ENCODE peak calls at places on chromosomes 6 and 20, in eight cellular contexts. S is stomach, O is prostate gland, Y is SK-N-SH, W is transverse colon, C is spleen, Q is H1, B is sigmoid colon. F is an unnamed sample.

GRCh38 chr6:99066041-99066440 is 118.3 kb upstream of the FBXL4 start:
- DNase-seq in S (no peak), O (no peak), Y (no peak), W (no peak), C (no peak), Q (no peak), B (no peak), F (no peak)

GRCh38 chr6:138970159-138970558 is 17.9 kb downstream of the REPS1 start:
- DNase-seq in S (no peak), O (no peak), Y (no peak), W (no peak), C (no peak), Q (no peak), B (no peak), F (no peak)

GRCh38 chr6:67717281-67717680 is 917.8 kb upstream of the ADGRB3 start:
- DNase-seq in S (no peak), O (no peak), Y (no peak), W (no peak), C (no peak), Q (no peak), B (no peak), F (no peak)

GRCh38 chr6:79697430-79697829 is 66.3 kb downstream of the SH3BGRL2 start:
- DNase-seq in S (no peak), O (no peak), Y (no peak), W (no peak), C (no peak), Q (no peak), B (no peak), F (no peak)

GRCh38 chr20:45429618-45430017 is 13.7 kb downstream of the PIGT start:
- DNase-seq in S (no peak), O (no peak), Y (no peak), W (no peak), C (no peak), Q (no peak), B (no peak), F (no peak)

GRCh38 chr6:113361014-113361645 is 496.0 kb upstream of the MARCKS start:
- DNase-seq in S (no peak), O (no peak), Y (no peak), W (no peak), C (no peak), Q (no peak), B (no peak), F (no peak)

GRCh38 chr6:45377041-45377554 is 636 bp downstream of the SUPT3H start:
- DNase-seq in S (no peak), O (no peak), Y (no peak), W (no peak), C (no peak), Q (no peak), B (no peak), F (peak)

GRCh38 chr20:46324379-46324778 is 16.1 kb upstream of the CDH22 start:
- DNase-seq in S (no peak), O (peak), Y (no peak), W (no peak), C (no peak), Q (no peak), B (no peak), F (no peak)

GRCh38 chr6:130513770-130514169 is 148.0 kb downstream of the TMEM200A start:
- DNase-seq in S (no peak), O (no peak), Y (no peak), W (peak), C (no peak), Q (no peak), B (no peak), F (no peak)

GRCh38 chr20:34045294-34045693 is 51.6 kb downstream of the RALY start:
- DNase-seq in S (peak), O (peak), Y (peak), W (no peak), C (no peak), Q (no peak), B (peak), F (no peak)

GRCh38 chr20:58143531-58143930 is 84.9 kb downstream of the ANKRD60 start:
- DNase-seq in S (no peak), O (no peak), Y (no peak), W (no peak), C (no peak), Q (no peak), B (peak), F (no peak)

GRCh38 chr6:147154454-147154853 is 49.8 kb upstream of the STXBP5 start:
- DNase-seq in S (no peak), O (peak), Y (no peak), W (no peak), C (no peak), Q (no peak), B (no peak), F (no peak)

GRCh38 chr6:67431076-67431475 is 1204.0 kb upstream of the ADGRB3 start:
- DNase-seq in S (no peak), O (no peak), Y (no peak), W (no peak), C (no peak), Q (no peak), B (no peak), F (no peak)

GRCh38 chr6:51350308-51350904 is 531.7 kb downstream of the TFAP2B start:
- DNase-seq in S (no peak), O (no peak), Y (no peak), W (no peak), C (no peak), Q (no peak), B (no peak), F (peak)

GRCh38 chr6:137084865-137085617 is 40.3 kb upstream of the IL20RA start:
- DNase-seq in S (no peak), O (no peak), Y (no peak), W (no peak), C (no peak), Q (no peak), B (no peak), F (no peak)

GRCh38 chr6:15116889-15117288 is 129.0 kb upstream of the JARID2 start:
- DNase-seq in S (no peak), O (no peak), Y (no peak), W (no peak), C (no peak), Q (no peak), B (no peak), F (no peak)

GRCh38 chr20:46960536-46960935 is 65.9 kb downstream of the EYA2 start:
- DNase-seq in S (no peak), O (no peak), Y (no peak), W (no peak), C (no peak), Q (no peak), B (no peak), F (no peak)

GRCh38 chr6:151822252-151823111 is 15.0 kb downstream of the ESR1 start:
- DNase-seq in S (no peak), O (no peak), Y (no peak), W (peak), C (no peak), Q (no peak), B (no peak), F (no peak)

GRCh38 chr6:87968435-87969278 is 79.0 kb upstream of the SPACA1 start:
- DNase-seq in S (peak), O (peak), Y (peak), W (peak), C (peak), Q (no peak), B (no peak), F (peak)
- H3K4me3 ChIP-seq in S (peak), O (peak), Y (peak), W (peak), C (peak), Q (peak), B (peak), F (peak)

DNA sequence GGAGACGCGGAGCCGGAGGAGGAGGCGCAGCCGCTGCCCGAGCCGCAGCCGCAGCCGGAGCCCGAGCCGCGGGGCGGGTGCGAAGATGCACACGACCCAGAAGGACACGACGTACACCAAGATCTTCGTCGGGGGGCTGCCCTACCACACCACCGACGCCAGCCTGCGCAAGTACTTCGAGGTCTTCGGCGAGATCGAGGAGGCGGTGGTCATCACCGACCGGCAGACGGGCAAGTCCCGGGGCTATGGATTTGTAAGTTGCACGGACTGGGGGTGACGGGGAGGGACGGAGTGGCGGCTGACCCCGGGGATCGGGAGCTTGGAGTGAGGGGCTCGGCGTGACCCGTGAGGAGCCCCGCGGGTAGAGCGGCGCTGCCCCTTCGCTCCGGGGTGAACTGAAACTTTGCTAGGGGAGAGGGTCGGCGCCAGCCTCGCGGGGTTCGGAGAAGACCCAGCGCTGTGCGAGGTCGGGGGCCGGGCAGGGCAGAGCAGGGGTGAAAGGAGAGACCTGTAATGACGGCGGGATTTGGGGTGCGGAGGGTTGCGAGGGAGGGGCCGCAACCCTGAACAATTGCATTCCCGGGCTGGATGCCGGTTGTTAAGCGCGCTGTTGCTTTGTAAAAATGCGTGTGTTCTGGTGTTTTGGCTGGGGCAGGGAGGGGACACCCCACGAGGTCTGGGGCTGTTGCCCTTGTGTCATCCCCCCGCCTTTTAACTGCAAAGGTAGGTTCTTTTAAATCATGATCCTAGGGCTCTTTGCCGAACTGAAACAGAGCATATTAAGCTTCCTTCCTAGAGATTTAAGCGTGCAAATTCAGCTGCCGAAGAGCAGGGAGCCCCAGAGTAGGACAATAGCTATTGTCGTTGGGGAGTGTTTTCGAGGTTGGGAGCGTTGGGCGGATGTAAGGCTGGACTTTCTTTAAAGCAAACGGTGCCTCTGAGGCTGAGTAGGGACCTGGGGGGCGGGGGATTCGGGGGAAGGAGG is 628 bp downstream of the RBM24 start:
- DNase-seq in S (no peak), O (no peak), Y (peak), W (peak), C (no peak), Q (no peak), B (peak), F (peak)
- TF ChIP-seq POLR2AphosphoS5 in S (no peak), O (no peak), Y (no peak), W (no peak), C (no peak), Q (no peak), B (no peak), F (no peak)

GRCh38 chr6:41097467-41098090 is 24.8 kb downstream of the NFYA start:
- DNase-seq in S (no peak), O (no peak), Y (no peak), W (no peak), C (no peak), Q (no peak), B (no peak), F (no peak)
- H3K4me3 ChIP-seq in S (no peak), O (no peak), Y (no peak), W (no peak), C (no peak), Q (no peak), B (no peak), F (no peak)

DNA sequence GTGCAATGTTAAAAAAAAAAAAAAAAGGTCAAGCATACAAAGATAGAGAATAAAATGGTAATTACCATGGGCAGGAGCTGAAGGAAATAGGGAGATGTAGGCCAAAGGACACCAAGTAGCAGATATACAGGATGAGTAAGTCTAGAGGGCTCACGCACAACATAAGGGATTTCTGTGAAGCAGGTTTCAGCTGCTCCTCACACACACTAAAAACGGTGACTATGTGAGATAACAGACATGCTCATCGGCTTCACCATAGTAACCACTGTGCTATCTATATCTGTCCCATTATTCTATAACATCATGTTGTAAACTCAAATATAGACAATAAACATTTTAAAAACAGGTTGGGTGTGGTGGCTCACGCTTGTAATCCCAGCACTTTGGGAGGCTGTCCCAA is 11.6 kb downstream of the SNHG17 start:
- DNase-seq in S (no peak), O (no peak), Y (no peak), W (no peak), C (no peak), Q (no peak), B (no peak), F (no peak)
- TF ChIP-seq POLR2AphosphoS5 in S (no peak), O (no peak), Y (no peak), W (no peak), C (no peak), Q (no peak), B (no peak), F (no peak)

GRCh38 chr20:9995514-9996272 is 39.1 kb upstream of the ANKEF1 start:
- DNase-seq in S (no peak), O (no peak), Y (no peak), W (no peak), C (no peak), Q (no peak), B (no peak), F (no peak)

GRCh38 chr20:10002871-10003270 is 31.9 kb upstream of the ANKEF1 start:
- DNase-seq in S (no peak), O (no peak), Y (no peak), W (no peak), C (no peak), Q (no peak), B (no peak), F (no peak)

GRCh38 chr20:9996944-9997343 is 37.8 kb upstream of the ANKEF1 start:
- DNase-seq in S (no peak), O (no peak), Y (no peak), W (no peak), C (no peak), Q (no peak), B (no peak), F (no peak)

GRCh38 chr20:9994676-9995075 is 40.1 kb upstream of the ANKEF1 start:
- DNase-seq in S (no peak), O (no peak), Y (no peak), W (no peak), C (no peak), Q (no peak), B (no peak), F (no peak)

GRCh38 chr20:9999660-10000059 is 35.1 kb upstream of the ANKEF1 start:
- DNase-seq in S (no peak), O (no peak), Y (no peak), W (no peak), C (no peak), Q (no peak), B (no peak), F (no peak)
- H3K4me3 ChIP-seq in S (no peak), O (no peak), Y (no peak), W (no peak), C (no peak), Q (no peak), B (no peak), F (no peak)

GRCh38 chr6:162082520-162082919 is 645.0 kb downstream of the PRKN start:
- DNase-seq in S (no peak), O (no peak), Y (no peak), W (no peak), C (no peak), Q (no peak), B (no peak), F (no peak)
- TF ChIP-seq POLR2AphosphoS5 in S (no peak), O (no peak), Y (no peak), W (no peak), C (no peak), Q (no peak), B (no peak), F (no peak)

DNA sequence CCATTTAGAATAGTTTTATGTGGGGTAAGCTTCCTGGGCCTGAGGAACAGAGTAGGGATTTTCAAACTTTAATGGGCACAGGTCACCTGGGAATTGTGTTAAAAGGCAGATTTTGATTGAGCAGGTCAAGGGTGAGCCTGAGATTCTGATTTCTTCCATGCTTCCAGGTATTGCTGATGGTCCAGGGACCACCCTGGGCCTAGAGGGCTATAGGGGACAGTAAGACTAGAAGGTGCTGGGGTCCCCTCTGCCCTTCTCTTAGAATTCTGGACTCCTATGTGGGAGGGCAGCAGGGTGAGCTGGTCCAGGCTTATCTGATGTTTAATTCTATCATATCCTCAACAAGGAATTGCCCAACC is 2.6 kb downstream of the DDR1 start:
- DNase-seq in S (no peak), O (no peak), Y (peak), W (no peak), C (no peak), Q (no peak), B (no peak), F (no peak)
- H3K4me3 ChIP-seq in S (no peak), O (no peak), Y (no peak), W (no peak), C (no peak), Q (peak), B (no peak), F (peak)